ENCODE peak calls at places on chromosomes 2 and 18, in seven cellular contexts. E is DMS153; L is activated naive CD4-positive, alpha-beta T cell treated with anti-CD3 and anti-CD28 coated beads, Interleukin-2, amount 10 ng/mL, durations not matched to agents 7 days and 5 days; O is aorta; Q is activated T-cell treated with anti-CD3 and anti-CD28 coated beads, Interleukin-2, amount 50 U/mL, for 72 hours; B is mucosa of descending colon; D is LHCN-M2. H is an unnamed sample.

GRCh38 chr18:2948038-2948437 is 64.9 kb downstream of the LPIN2 start:
- DNase-seq in E (no peak), L (no peak), O (no peak), Q (no peak), B (no peak), D (peak; percentile 23), H (no peak)

GRCh38 chr2:29063646-29064372 is 10.5 kb downstream of the PCARE start:
- DNase-seq in E (no peak), L (no peak), O (no peak), Q (no peak), B (no peak), D (peak; percentile 37), H (no peak)

GRCh38 chr18:26386421-26386820 is 160.2 kb downstream of the TAF4B start:
- DNase-seq in E (no peak), L (no peak), O (no peak), Q (no peak), B (no peak), D (peak; percentile 37), H (no peak)

GRCh38 chr2:145530653-145531052 is 1010.7 kb upstream of the ZEB2 start:
- DNase-seq in E (no peak), L (no peak), O (no peak), Q (no peak), B (no peak), D (peak; percentile 5), H (no peak)

GRCh38 chr2:229081411-229081810 is 189.7 kb downstream of the PID1 start:
- DNase-seq in E (no peak), L (no peak), O (no peak), Q (no peak), B (no peak), D (no peak), H (no peak)

GRCh38 chr2:126832757-126833156 is 65.9 kb upstream of the TEX51 start:
- DNase-seq in E (no peak), L (no peak), O (no peak), Q (no peak), B (no peak), D (no peak), H (no peak)

GRCh38 chr2:46695283-46695682 is 215.9 kb downstream of the TMEM247 start:
- DNase-seq in E (no peak), L (no peak), O (no peak), Q (no peak), B (no peak), D (no peak), H (no peak)

GRCh38 chr2:49005261-49005660 is 149.1 kb downstream of the FSHR start:
- DNase-seq in E (no peak), L (no peak), O (no peak), Q (no peak), B (no peak), D (no peak), H (no peak)

GRCh38 chr2:69309336-69310048 is 77.5 kb downstream of the GFPT1 start:
- DNase-seq in E (peak; percentile 67), L (no peak), O (peak; percentile 85), Q (no peak), B (peak; percentile 71), D (peak; percentile 76), H (peak; percentile 71)

GRCh38 chr2:3169106-3169870 is 208.3 kb downstream of the EIPR1 start:
- DNase-seq in E (no peak), L (no peak), O (no peak), Q (no peak), B (no peak), D (peak; percentile 84), H (peak; percentile 24)

GRCh38 chr2:78979380-78980238 is 45.9 kb upstream of the REG3G start:
- DNase-seq in E (no peak), L (peak; percentile 40), O (no peak), Q (peak; percentile 12), B (no peak), D (no peak), H (no peak)

GRCh38 chr2:32627441-32627900 is 379 bp upstream of the TTC27 start:
- DNase-seq in E (no peak), L (no peak), O (peak; percentile 81), Q (peak; percentile 44), B (peak; percentile 55), D (peak; percentile 20), H (peak; percentile 48)

GRCh38 chr2:220129427-220129826 is 502.0 kb downstream of the SLC4A3 start:
- DNase-seq in E (no peak), L (no peak), O (no peak), Q (no peak), B (no peak), D (no peak), H (no peak)

GRCh38 chr2:144890828-144891227 is 370.9 kb upstream of the ZEB2 start:
- DNase-seq in E (no peak), L (no peak), O (no peak), Q (no peak), B (no peak), D (peak; percentile 52), H (no peak)

GRCh38 chr2:216216951-216217903 is 108.1 kb downstream of the XRCC5 start:
- DNase-seq in E (no peak), L (no peak), O (no peak), Q (no peak), B (no peak), D (peak; percentile 56), H (no peak)

GRCh38 chr2:42385225-42385624 is 24.2 kb upstream of the COX7A2L start:
- DNase-seq in E (no peak), L (no peak), O (no peak), Q (no peak), B (peak; percentile 72), D (no peak), H (no peak)

GRCh38 chr2:157782057-157782845 is 93.9 kb downstream of the ACVR1 start:
- DNase-seq in E (no peak), L (no peak), O (no peak), Q (peak; percentile 7), B (no peak), D (no peak), H (no peak)

GRCh38 chr18:75638223-75638596 is 210.7 kb upstream of the SMIM21 start:
- DNase-seq in E (no peak), L (no peak), O (no peak), Q (no peak), B (no peak), D (peak; percentile 95), H (no peak)

GRCh38 chr2:27370026-27370815 is at the start of the genes EIF2B4 and SNX17:
- DNase-seq in E (peak; percentile 98), L (peak; percentile 100), O (peak; percentile 100), Q (peak; percentile 99), B (peak; percentile 100), D (peak; percentile 99), H (peak; percentile 99)

GRCh38 chr18:44723973-44724778 is 43.5 kb downstream of the SETBP1 start:
- DNase-seq in E (no peak), L (no peak), O (no peak), Q (peak; percentile 31), B (no peak), D (no peak), H (no peak)

GRCh38 chr2:199274-199966 is 64.4 kb downstream of the SH3YL1 start:
- DNase-seq in E (no peak), L (no peak), O (no peak), Q (no peak), B (no peak), D (no peak), H (no peak)